ENCODE peak calls at places on chromosomes 4 and X, in six cellular contexts. M, A, B, F, C and Z are unnamed samples.

GRCh38 chr4:177427097-177427665 is 15.1 kb downstream of the AGA start:
- DNase-seq in M (peak; percentile 26), A (no peak), B (no peak), F (no peak), C (no peak), Z (peak; percentile 43)

GRCh38 chr4:46425775-46426400 is 36.0 kb upstream of the GABRA2 start:
- DNase-seq in M (peak; percentile 71), A (no peak), B (peak; percentile 22), F (no peak), C (no peak), Z (peak; percentile 64)

GRCh38 chrX:40960041-40960440 is 125.2 kb upstream of the USP9X start:
- DNase-seq in M (no peak), A (no peak), B (no peak), F (no peak), C (no peak), Z (peak; percentile 67)

GRCh38 chrX:133865761-133866470 is 119.5 kb downstream of the GPC3 start:
- DNase-seq in M (no peak), A (no peak), B (no peak), F (no peak), C (no peak), Z (no peak)

GRCh38 chr4:156293657-156294297 is 340.1 kb upstream of the CTSO start:
- DNase-seq in M (peak; percentile 89), A (peak; percentile 41), B (peak; percentile 79), F (no peak), C (no peak), Z (peak; percentile 96)

GRCh38 chr4:134313591-134313990 is 112.0 kb upstream of the PABPC4L start:
- DNase-seq in M (no peak), A (no peak), B (no peak), F (no peak), C (no peak), Z (no peak)

GRCh38 chr4:165085946-165086345 is 26.7 kb downstream of the TMEM192 start:
- DNase-seq in M (no peak), A (no peak), B (no peak), F (no peak), C (no peak), Z (peak; percentile 76)

GRCh38 chr4:23887989-23888388 is 1.9 kb downstream of the PPARGC1A start:
- DNase-seq in M (no peak), A (peak; percentile 50), B (no peak), F (no peak), C (peak; percentile 64), Z (no peak)

GRCh38 chr4:176964116-176964691 is 171.5 kb upstream of the VEGFC start:
- DNase-seq in M (no peak), A (peak; percentile 1), B (peak; percentile 46), F (no peak), C (no peak), Z (no peak)

GRCh38 chr4:175125410-175126068 is 207.4 kb downstream of the ADAM29 start:
- DNase-seq in M (no peak), A (no peak), B (peak; percentile 69), F (no peak), C (no peak), Z (peak; percentile 24)

GRCh38 chr4:58723954-58724353 is 1613.8 kb upstream of the IGFBP7 start:
- DNase-seq in M (no peak), A (no peak), B (no peak), F (no peak), C (peak; percentile 50), Z (no peak)

GRCh38 chrX:2934715-2935363 is 5.7 kb upstream of the ARSD start:
- DNase-seq in M (no peak), A (no peak), B (no peak), F (no peak), C (no peak), Z (no peak)

GRCh38 chr4:13541720-13542576 is 2.4 kb downstream of the NKX3-2 start:
- DNase-seq in M (no peak), A (no peak), B (no peak), F (peak; percentile 48), C (no peak), Z (no peak)

GRCh38 chr4:25875281-25875745 is 12.5 kb upstream of the SEL1L3 start:
- DNase-seq in M (no peak), A (no peak), B (no peak), F (no peak), C (no peak), Z (no peak)

GRCh38 chr4:76002176-76002575 is 5.1 kb downstream of the CXCL9 start:
- DNase-seq in M (no peak), A (no peak), B (peak; percentile 52), F (no peak), C (no peak), Z (peak; percentile 33)

GRCh38 chr4:82469776-82470345 is 39.5 kb downstream of the ENOPH1 start:
- DNase-seq in M (peak; percentile 62), A (no peak), B (no peak), F (no peak), C (no peak), Z (peak; percentile 79)

GRCh38 chr4:55356991-55357461 is 11.0 kb downstream of the SRD5A3 start:
- DNase-seq in M (peak; percentile 59), A (peak; percentile 13), B (peak; percentile 73), F (no peak), C (no peak), Z (peak; percentile 64)

GRCh38 chr4:86011117-86011516 is 348.7 kb downstream of the MAPK10 start:
- DNase-seq in M (peak; percentile 20), A (no peak), B (no peak), F (no peak), C (no peak), Z (peak; percentile 96)

GRCh38 chr4:1416051-1416947 is 10.1 kb upstream of the NKX1-1 start:
- DNase-seq in M (no peak), A (no peak), B (no peak), F (no peak), C (peak; percentile 37), Z (no peak)

GRCh38 chr4:120616-121015 is 3.7 kb upstream of the ZNF718 start:
- DNase-seq in M (no peak), A (no peak), B (no peak), F (no peak), C (no peak), Z (no peak)

GRCh38 chr4:121155893-121156292 is 8.2 kb downstream of the TNIP3 start:
- DNase-seq in M (peak; percentile 85), A (peak; percentile 72), B (peak; percentile 64), F (no peak), C (no peak), Z (peak; percentile 86)

GRCh38 chrX:71082778-71083177 is 12.9 kb upstream of the FOXO4 start:
- DNase-seq in M (no peak), A (no peak), B (no peak), F (no peak), C (no peak), Z (no peak)

GRCh38 chr4:148445071-148445902 is 3.1 kb upstream of the NR3C2 start:
- DNase-seq in M (no peak), A (no peak), B (peak; percentile 33), F (peak; percentile 58), C (peak; percentile 85), Z (no peak)